ENCODE peak calls at places on chromosomes 11 and 22, in seven cellular contexts. One of them, this sample, is unnamed. For H3K4me1 and H3K27me3, the result is how much of the 10 kb centered on the place peaks cover.

GRCh38 chr22:19779685-19780268 is 19.2 kb downstream of the TBX1 start:
- DNase-seq in PC-3: no peak
- DNase-seq in HCT116: no peak
- DNase-seq in neural progenitor cell: peak
- DNase-seq in right atrium auricular region: no peak
- DNase-seq in heart right ventricle: no peak
- DNase-seq in naive thymus-derived CD4-positive, alpha-beta T cell: no peak
- DNase-seq in this sample: no peak

GRCh38 chr11:114379394-114380069 is 20.8 kb downstream of the C11orf71 start:
- DNase-seq in PC-3: no peak
- DNase-seq in HCT116: no peak
- DNase-seq in neural progenitor cell: no peak
- DNase-seq in right atrium auricular region: no peak
- DNase-seq in heart right ventricle: no peak
- DNase-seq in naive thymus-derived CD4-positive, alpha-beta T cell: no peak
- DNase-seq in this sample: no peak

GRCh38 chr11:107018902-107019493 is 722 bp upstream of the GUCY1A2 start:
- DNase-seq in PC-3: peak
- DNase-seq in HCT116: no peak
- DNase-seq in neural progenitor cell: peak
- DNase-seq in right atrium auricular region: peak
- DNase-seq in heart right ventricle: peak
- DNase-seq in naive thymus-derived CD4-positive, alpha-beta T cell: no peak
- DNase-seq in this sample: peak

GRCh38 chr11:59822989-59823566 is 12.5 kb upstream of the MRPL16 start:
- DNase-seq in PC-3: peak
- DNase-seq in HCT116: peak
- DNase-seq in neural progenitor cell: peak
- DNase-seq in right atrium auricular region: no peak
- DNase-seq in heart right ventricle: peak
- DNase-seq in naive thymus-derived CD4-positive, alpha-beta T cell: peak
- DNase-seq in this sample: peak

GRCh38 chr11:12248330-12248729 is 129.0 kb upstream of the PARVA start:
- DNase-seq in PC-3: peak
- DNase-seq in HCT116: no peak
- DNase-seq in neural progenitor cell: peak
- DNase-seq in right atrium auricular region: peak
- DNase-seq in heart right ventricle: peak
- DNase-seq in naive thymus-derived CD4-positive, alpha-beta T cell: no peak
- DNase-seq in this sample: no peak

GRCh38 chr11:9796276-9796675 is 132.4 kb downstream of the SWAP70 start:
- DNase-seq in PC-3: no peak
- DNase-seq in HCT116: no peak
- DNase-seq in neural progenitor cell: no peak
- DNase-seq in right atrium auricular region: no peak
- DNase-seq in heart right ventricle: no peak
- DNase-seq in naive thymus-derived CD4-positive, alpha-beta T cell: no peak
- DNase-seq in this sample: no peak

GRCh38 chr11:67490727-67491065 is 7.9 kb downstream of the AIP start:
- DNase-seq in PC-3: no peak
- DNase-seq in HCT116: no peak
- DNase-seq in neural progenitor cell: no peak
- DNase-seq in right atrium auricular region: no peak
- DNase-seq in heart right ventricle: no peak
- DNase-seq in naive thymus-derived CD4-positive, alpha-beta T cell: no peak
- DNase-seq in this sample: no peak

GRCh38 chr22:19723165-19723989 is at the start of gene GP1BB:
- DNase-seq in PC-3: peak
- DNase-seq in HCT116: no peak
- DNase-seq in neural progenitor cell: peak
- DNase-seq in right atrium auricular region: no peak
- DNase-seq in heart right ventricle: peak
- DNase-seq in naive thymus-derived CD4-positive, alpha-beta T cell: peak
- DNase-seq in this sample: peak

GRCh38 chr11:1939006-1939626 is 8.0 kb upstream of the MRPL23 start:
- DNase-seq in PC-3: no peak
- DNase-seq in HCT116: no peak
- DNase-seq in neural progenitor cell: no peak
- DNase-seq in right atrium auricular region: no peak
- DNase-seq in heart right ventricle: no peak
- DNase-seq in naive thymus-derived CD4-positive, alpha-beta T cell: no peak
- DNase-seq in this sample: peak

GRCh38 chr11:21018248-21018647 is 348.9 kb downstream of the NELL1 start:
- DNase-seq in PC-3: no peak
- DNase-seq in HCT116: no peak
- DNase-seq in neural progenitor cell: no peak
- DNase-seq in right atrium auricular region: no peak
- DNase-seq in heart right ventricle: no peak
- DNase-seq in naive thymus-derived CD4-positive, alpha-beta T cell: no peak
- DNase-seq in this sample: no peak

GRCh38 chr11:12769834-12770345 is 95.7 kb downstream of the TEAD1 start:
- DNase-seq in PC-3: peak
- DNase-seq in HCT116: peak
- DNase-seq in neural progenitor cell: no peak
- DNase-seq in right atrium auricular region: no peak
- DNase-seq in heart right ventricle: no peak
- DNase-seq in naive thymus-derived CD4-positive, alpha-beta T cell: no peak
- DNase-seq in this sample: peak

GRCh38 chr22:44214187-44214586 is 33.5 kb downstream of the PARVG start:
- DNase-seq in PC-3: no peak
- DNase-seq in HCT116: no peak
- DNase-seq in neural progenitor cell: no peak
- DNase-seq in right atrium auricular region: peak
- DNase-seq in heart right ventricle: no peak
- DNase-seq in naive thymus-derived CD4-positive, alpha-beta T cell: no peak
- DNase-seq in this sample: no peak

GRCh38 chr11:96257972-96258951 is 84.7 kb downstream of the MAML2 start:
- DNase-seq in PC-3: no peak
- DNase-seq in HCT116: no peak
- DNase-seq in neural progenitor cell: no peak
- DNase-seq in right atrium auricular region: no peak
- DNase-seq in heart right ventricle: no peak
- DNase-seq in naive thymus-derived CD4-positive, alpha-beta T cell: peak
- DNase-seq in this sample: no peak

GRCh38 chr11:5992604-5993251 is 5.9 kb upstream of the OR52L1 start:
- DNase-seq in PC-3: peak
- DNase-seq in HCT116: peak
- DNase-seq in neural progenitor cell: peak
- DNase-seq in right atrium auricular region: no peak
- DNase-seq in heart right ventricle: no peak
- DNase-seq in naive thymus-derived CD4-positive, alpha-beta T cell: no peak
- DNase-seq in this sample: peak

GRCh38 chr11:116311141-116311540 is 461.6 kb downstream of the BUD13 start:
- DNase-seq in PC-3: no peak
- DNase-seq in HCT116: no peak
- DNase-seq in neural progenitor cell: no peak
- DNase-seq in right atrium auricular region: no peak
- DNase-seq in heart right ventricle: no peak
- DNase-seq in naive thymus-derived CD4-positive, alpha-beta T cell: no peak
- DNase-seq in this sample: no peak

GRCh38 chr11:130772266-130773227 is 143.7 kb downstream of the SNX19 start:
- DNase-seq in PC-3: peak
- DNase-seq in HCT116: no peak
- DNase-seq in neural progenitor cell: no peak
- DNase-seq in right atrium auricular region: no peak
- DNase-seq in heart right ventricle: no peak
- DNase-seq in naive thymus-derived CD4-positive, alpha-beta T cell: no peak
- DNase-seq in this sample: peak

GRCh38 chr22:35530700-35531099 is 9.9 kb upstream of the RASD2 start:
- DNase-seq in PC-3: no peak
- DNase-seq in HCT116: no peak
- DNase-seq in neural progenitor cell: no peak
- DNase-seq in right atrium auricular region: no peak
- DNase-seq in heart right ventricle: no peak
- DNase-seq in naive thymus-derived CD4-positive, alpha-beta T cell: no peak
- DNase-seq in this sample: no peak

GRCh38 chr11:131373326-131373725 is 2.9 kb downstream of the NTM start:
- DNase-seq in PC-3: no peak
- DNase-seq in HCT116: no peak
- DNase-seq in neural progenitor cell: peak
- DNase-seq in right atrium auricular region: no peak
- DNase-seq in heart right ventricle: no peak
- DNase-seq in naive thymus-derived CD4-positive, alpha-beta T cell: no peak
- DNase-seq in this sample: no peak

GRCh38 chr11:23991140-23991539 is 505.7 kb upstream of the LUZP2 start:
- DNase-seq in PC-3: no peak
- DNase-seq in HCT116: no peak
- DNase-seq in neural progenitor cell: no peak
- DNase-seq in right atrium auricular region: no peak
- DNase-seq in heart right ventricle: no peak
- DNase-seq in naive thymus-derived CD4-positive, alpha-beta T cell: no peak
- DNase-seq in this sample: peak

GRCh38 chr22:45428391-45429385 is 15.2 kb downstream of the RIBC2 start:
- DNase-seq in PC-3: no peak
- DNase-seq in HCT116: no peak
- DNase-seq in neural progenitor cell: no peak
- DNase-seq in right atrium auricular region: no peak
- DNase-seq in heart right ventricle: no peak
- DNase-seq in naive thymus-derived CD4-positive, alpha-beta T cell: no peak
- DNase-seq in this sample: no peak

GRCh38 chr11:1479006-1479677 is 7.4 kb downstream of the MOB2 start:
- DNase-seq in PC-3: no peak
- DNase-seq in HCT116: no peak
- DNase-seq in neural progenitor cell: no peak
- DNase-seq in right atrium auricular region: no peak
- DNase-seq in heart right ventricle: no peak
- DNase-seq in naive thymus-derived CD4-positive, alpha-beta T cell: no peak
- DNase-seq in this sample: no peak

GRCh38 chr11:57763568-57763967 is 2.0 kb downstream of the CTNND1 start:
- DNase-seq in PC-3: peak
- DNase-seq in HCT116: no peak
- DNase-seq in neural progenitor cell: peak
- DNase-seq in right atrium auricular region: no peak
- DNase-seq in heart right ventricle: no peak
- DNase-seq in naive thymus-derived CD4-positive, alpha-beta T cell: no peak
- DNase-seq in this sample: peak

GRCh38 chr11:36383200-36383599 is 87.1 kb downstream of the PRR5L start:
- DNase-seq in PC-3: no peak
- DNase-seq in HCT116: no peak
- DNase-seq in neural progenitor cell: no peak
- DNase-seq in right atrium auricular region: no peak
- DNase-seq in heart right ventricle: no peak
- DNase-seq in naive thymus-derived CD4-positive, alpha-beta T cell: no peak
- DNase-seq in this sample: no peak

GRCh38 chr22:38249803-38250641 is 22.8 kb downstream of the TMEM184B start:
- DNase-seq in PC-3: no peak
- DNase-seq in HCT116: no peak
- DNase-seq in neural progenitor cell: no peak
- DNase-seq in right atrium auricular region: no peak
- DNase-seq in heart right ventricle: no peak
- DNase-seq in naive thymus-derived CD4-positive, alpha-beta T cell: no peak
- DNase-seq in this sample: no peak
- H3K27ac ChIP-seq in PC-3: no peak
- H3K27ac ChIP-seq in HCT116: no peak
- H3K27ac ChIP-seq in neural progenitor cell: no peak
- H3K27ac ChIP-seq in right atrium auricular region: peak
- H3K27ac ChIP-seq in heart right ventricle: no peak
- H3K27ac ChIP-seq in naive thymus-derived CD4-positive, alpha-beta T cell: no peak
- H3K27ac ChIP-seq in this sample: peak

GRCh38 chr22:23222033-23222840 is 41.9 kb downstream of the BCR start:
- DNase-seq in PC-3: no peak
- DNase-seq in HCT116: no peak
- DNase-seq in neural progenitor cell: no peak
- DNase-seq in right atrium auricular region: no peak
- DNase-seq in heart right ventricle: no peak
- DNase-seq in naive thymus-derived CD4-positive, alpha-beta T cell: no peak
- DNase-seq in this sample: no peak
- H3K4me1 ChIP-seq in PC-3: under half
- H3K4me1 ChIP-seq in HCT116: under half
- H3K4me1 ChIP-seq in neural progenitor cell: under half
- H3K4me1 ChIP-seq in right atrium auricular region: under half
- H3K4me1 ChIP-seq in heart right ventricle: half or more
- H3K4me1 ChIP-seq in naive thymus-derived CD4-positive, alpha-beta T cell: half or more
- H3K4me1 ChIP-seq in this sample: under half

DNA sequence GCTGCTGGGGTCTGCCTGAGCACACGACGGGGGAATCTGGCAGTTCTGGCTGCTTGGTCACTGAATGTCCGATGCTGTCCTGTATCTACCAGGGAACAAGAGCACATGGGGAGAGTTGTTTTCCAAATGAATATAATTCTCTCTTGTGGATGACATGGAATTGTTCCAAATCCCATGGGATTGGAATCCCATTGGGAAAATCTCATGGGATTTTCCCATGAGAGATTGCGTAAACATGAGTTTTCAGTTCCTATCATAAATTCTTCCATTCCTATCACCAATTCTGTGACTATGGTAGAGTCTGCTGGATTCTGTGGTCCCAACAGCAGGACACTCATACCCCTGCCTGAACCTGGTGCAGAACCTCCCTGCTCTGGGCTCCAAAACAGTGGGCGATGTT is 35.6 kb upstream of the IGLL5 start:
- DNase-seq in PC-3: no peak
- DNase-seq in HCT116: no peak
- DNase-seq in neural progenitor cell: no peak
- DNase-seq in right atrium auricular region: no peak
- DNase-seq in heart right ventricle: no peak
- DNase-seq in naive thymus-derived CD4-positive, alpha-beta T cell: no peak
- DNase-seq in this sample: no peak
- H3K27me3 ChIP-seq in PC-3: under half
- H3K27me3 ChIP-seq in HCT116: under half
- H3K27me3 ChIP-seq in neural progenitor cell: half or more
- H3K27me3 ChIP-seq in right atrium auricular region: under half
- H3K27me3 ChIP-seq in heart right ventricle: under half
- H3K27me3 ChIP-seq in naive thymus-derived CD4-positive, alpha-beta T cell: under half
- H3K27me3 ChIP-seq in this sample: under half

GRCh38 chr11:44945639-44946038 is 5.0 kb downstream of the TP53I11 start:
- DNase-seq in PC-3: no peak
- DNase-seq in HCT116: no peak
- DNase-seq in neural progenitor cell: no peak
- DNase-seq in right atrium auricular region: peak
- DNase-seq in heart right ventricle: peak
- DNase-seq in naive thymus-derived CD4-positive, alpha-beta T cell: no peak
- DNase-seq in this sample: peak

GRCh38 chr11:44944853-44945235 is 5.8 kb downstream of the TP53I11 start:
- DNase-seq in PC-3: peak
- DNase-seq in HCT116: no peak
- DNase-seq in neural progenitor cell: peak
- DNase-seq in right atrium auricular region: no peak
- DNase-seq in heart right ventricle: no peak
- DNase-seq in naive thymus-derived CD4-positive, alpha-beta T cell: no peak
- DNase-seq in this sample: no peak

GRCh38 chr11:44946268-44946667 is 4.4 kb downstream of the TP53I11 start:
- DNase-seq in PC-3: no peak
- DNase-seq in HCT116: no peak
- DNase-seq in neural progenitor cell: no peak
- DNase-seq in right atrium auricular region: peak
- DNase-seq in heart right ventricle: peak
- DNase-seq in naive thymus-derived CD4-positive, alpha-beta T cell: no peak
- DNase-seq in this sample: no peak

GRCh38 chr11:44948155-44948554 is 2.5 kb downstream of the TP53I11 start:
- DNase-seq in PC-3: no peak
- DNase-seq in HCT116: no peak
- DNase-seq in neural progenitor cell: no peak
- DNase-seq in right atrium auricular region: no peak
- DNase-seq in heart right ventricle: no peak
- DNase-seq in naive thymus-derived CD4-positive, alpha-beta T cell: no peak
- DNase-seq in this sample: no peak

DNA sequence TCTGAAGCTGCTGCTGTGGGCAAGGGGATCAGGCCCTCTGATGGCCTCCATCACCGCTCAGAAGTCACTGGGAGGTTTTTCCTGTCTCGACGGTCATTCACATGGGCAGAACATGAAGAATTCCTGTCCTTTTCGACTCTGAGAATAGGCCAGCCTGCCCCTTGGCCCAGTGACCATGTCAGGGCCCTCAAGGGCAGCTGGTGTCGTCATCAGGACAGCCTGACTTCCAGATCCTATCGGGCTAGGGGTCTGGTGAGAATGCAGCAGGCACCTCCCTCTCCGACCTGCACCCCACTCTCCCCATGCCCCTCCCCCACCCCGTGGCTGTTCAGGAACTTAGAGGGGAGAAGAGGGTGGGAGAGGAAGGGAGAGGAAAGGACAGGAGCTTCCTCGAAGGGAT is 3.6 kb downstream of the TP53I11 start:
- DNase-seq in PC-3: no peak
- DNase-seq in HCT116: no peak
- DNase-seq in neural progenitor cell: no peak
- DNase-seq in right atrium auricular region: no peak
- DNase-seq in heart right ventricle: no peak
- DNase-seq in naive thymus-derived CD4-positive, alpha-beta T cell: no peak
- DNase-seq in this sample: no peak
- H3K27ac ChIP-seq in PC-3: no peak
- H3K27ac ChIP-seq in HCT116: no peak
- H3K27ac ChIP-seq in neural progenitor cell: peak
- H3K27ac ChIP-seq in right atrium auricular region: peak
- H3K27ac ChIP-seq in heart right ventricle: peak
- H3K27ac ChIP-seq in naive thymus-derived CD4-positive, alpha-beta T cell: no peak
- H3K27ac ChIP-seq in this sample: no peak